ENCODE peak calls at places on chromosomes 6 and 20, in five cellular contexts. One of them, this sample, is unnamed.

GRCh38 chr6:114998492-114998891 is 655.7 kb upstream of the HS3ST5 start:
- DNase-seq in HFF-Myc: no peak
- DNase-seq in fibroblast of the aortic adventitia: no peak
- DNase-seq in endodermal cell: no peak
- DNase-seq in colonic mucosa: no peak
- DNase-seq in this sample: no peak

GRCh38 chr6:25993038-25993684 is 30.6 kb downstream of the TRIM38 start:
- DNase-seq in HFF-Myc: no peak
- DNase-seq in endodermal cell: no peak
- DNase-seq in fibroblast of the aortic adventitia: no peak
- DNase-seq in colonic mucosa: no peak
- DNase-seq in this sample: no peak

GRCh38 chr20:57638895-57639236 is 18.6 kb upstream of the ZBP1 start:
- DNase-seq in fibroblast of the aortic adventitia: no peak
- DNase-seq in colonic mucosa: no peak
- DNase-seq in HFF-Myc: no peak
- DNase-seq in endodermal cell: no peak
- DNase-seq in this sample: no peak

GRCh38 chr6:113529191-113529590 is 328.0 kb upstream of the MARCKS start:
- DNase-seq in HFF-Myc: no peak
- DNase-seq in endodermal cell: no peak
- DNase-seq in colonic mucosa: no peak
- DNase-seq in fibroblast of the aortic adventitia: peak
- DNase-seq in this sample: peak

GRCh38 chr6:162055365-162055764 is 672.2 kb downstream of the PRKN start:
- DNase-seq in colonic mucosa: no peak
- DNase-seq in endodermal cell: peak
- DNase-seq in HFF-Myc: no peak
- DNase-seq in fibroblast of the aortic adventitia: no peak
- DNase-seq in this sample: no peak

GRCh38 chr6:26224940-26225847 is 138.0 kb downstream of the HFE start:
- DNase-seq in colonic mucosa: no peak
- DNase-seq in HFF-Myc: peak
- DNase-seq in fibroblast of the aortic adventitia: peak
- DNase-seq in endodermal cell: peak
- DNase-seq in this sample: peak

GRCh38 chr6:80622641-80623040 is 516.2 kb downstream of the BCKDHB start:
- DNase-seq in fibroblast of the aortic adventitia: no peak
- DNase-seq in HFF-Myc: no peak
- DNase-seq in colonic mucosa: no peak
- DNase-seq in endodermal cell: no peak
- DNase-seq in this sample: no peak

GRCh38 chr6:101608724-101609123 is 215.2 kb downstream of the GRIK2 start:
- DNase-seq in fibroblast of the aortic adventitia: no peak
- DNase-seq in endodermal cell: no peak
- DNase-seq in colonic mucosa: no peak
- DNase-seq in HFF-Myc: no peak
- DNase-seq in this sample: no peak

GRCh38 chr20:52985687-52986086 is 13.5 kb downstream of the TSHZ2 start:
- DNase-seq in HFF-Myc: no peak
- DNase-seq in endodermal cell: no peak
- DNase-seq in fibroblast of the aortic adventitia: no peak
- DNase-seq in colonic mucosa: no peak
- DNase-seq in this sample: no peak

GRCh38 chr6:33797635-33798342 is 6.0 kb downstream of the MLN start:
- DNase-seq in HFF-Myc: no peak
- DNase-seq in endodermal cell: no peak
- DNase-seq in colonic mucosa: no peak
- DNase-seq in fibroblast of the aortic adventitia: no peak
- DNase-seq in this sample: no peak

GRCh38 chr20:36128463-36129176 is 25.9 kb upstream of the EPB41L1 start:
- DNase-seq in fibroblast of the aortic adventitia: peak
- DNase-seq in colonic mucosa: no peak
- DNase-seq in endodermal cell: no peak
- DNase-seq in HFF-Myc: peak
- DNase-seq in this sample: peak

GRCh38 chr6:148470141-148470540 is 127.5 kb downstream of the SASH1 start:
- DNase-seq in colonic mucosa: no peak
- DNase-seq in HFF-Myc: no peak
- DNase-seq in endodermal cell: no peak
- DNase-seq in fibroblast of the aortic adventitia: no peak
- DNase-seq in this sample: no peak

GRCh38 chr6:106158816-106159215 is 72.7 kb downstream of the PRDM1 start:
- DNase-seq in colonic mucosa: no peak
- DNase-seq in endodermal cell: no peak
- DNase-seq in HFF-Myc: no peak
- DNase-seq in fibroblast of the aortic adventitia: peak
- DNase-seq in this sample: peak

GRCh38 chr20:44596876-44597275 is 14.5 kb downstream of the PKIG start:
- DNase-seq in HFF-Myc: no peak
- DNase-seq in colonic mucosa: no peak
- DNase-seq in fibroblast of the aortic adventitia: no peak
- DNase-seq in endodermal cell: no peak
- DNase-seq in this sample: no peak

GRCh38 chr6:89615882-89616281 is 22.7 kb downstream of the LYRM2 start:
- DNase-seq in endodermal cell: no peak
- DNase-seq in fibroblast of the aortic adventitia: no peak
- DNase-seq in colonic mucosa: no peak
- DNase-seq in HFF-Myc: no peak
- DNase-seq in this sample: no peak

GRCh38 chr6:167828325-167828956 is 1.7 kb downstream of the AFDN start:
- DNase-seq in colonic mucosa: no peak
- DNase-seq in HFF-Myc: no peak
- DNase-seq in fibroblast of the aortic adventitia: no peak
- DNase-seq in endodermal cell: no peak
- DNase-seq in this sample: no peak
- H3K4me3 ChIP-seq in colonic mucosa: peak
- H3K4me3 ChIP-seq in HFF-Myc: peak
- H3K4me3 ChIP-seq in fibroblast of the aortic adventitia: peak
- H3K4me3 ChIP-seq in endodermal cell: peak
- H3K4me3 ChIP-seq in this sample: peak

GRCh38 chr6:6927437-6928361 is 180.1 kb upstream of the RREB1 start:
- DNase-seq in HFF-Myc: no peak
- DNase-seq in colonic mucosa: no peak
- DNase-seq in endodermal cell: peak
- DNase-seq in fibroblast of the aortic adventitia: no peak
- DNase-seq in this sample: peak
- TF ChIP-seq CTCF in HFF-Myc: no peak
- TF ChIP-seq CTCF in colonic mucosa: no peak
- TF ChIP-seq CTCF in endodermal cell: peak
- TF ChIP-seq CTCF in fibroblast of the aortic adventitia: no peak
- TF ChIP-seq CTCF in this sample: no peak

DNA sequence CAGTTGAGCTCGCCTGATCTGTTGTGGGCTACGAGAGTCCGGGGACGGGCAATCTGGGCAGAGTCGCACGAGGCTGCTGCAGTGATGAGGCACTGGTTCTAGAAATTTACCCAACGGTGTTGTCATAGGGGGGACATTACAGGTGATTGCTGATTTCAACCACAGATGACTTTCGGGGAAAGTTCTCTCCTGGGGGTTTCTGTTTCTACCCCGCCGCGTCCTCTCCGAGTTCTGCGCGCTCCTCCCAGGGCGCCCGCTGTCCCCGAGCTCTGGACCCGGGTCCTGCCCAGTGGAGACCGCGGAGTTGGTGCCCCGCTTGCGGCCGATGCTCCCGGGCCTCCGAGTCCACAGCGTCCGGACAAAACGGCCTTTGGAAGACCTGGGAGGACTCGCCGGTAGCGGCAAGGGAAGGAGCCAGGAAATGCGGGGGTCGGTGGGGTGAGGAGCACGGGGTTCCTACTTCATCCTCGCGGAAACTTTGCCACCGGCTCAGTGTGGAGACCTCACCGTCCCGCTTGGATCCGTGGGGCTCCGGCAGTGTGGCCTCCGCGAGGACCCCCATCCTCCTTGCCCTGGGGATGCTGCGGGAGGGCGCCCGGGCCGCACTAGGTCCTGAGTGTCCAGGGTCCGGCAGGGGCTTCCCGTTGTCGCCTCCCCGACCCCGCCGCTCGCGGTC is 12.3 kb upstream of the RAET1L start:
- DNase-seq in colonic mucosa: no peak
- DNase-seq in endodermal cell: peak
- DNase-seq in fibroblast of the aortic adventitia: no peak
- DNase-seq in HFF-Myc: no peak
- DNase-seq in this sample: no peak
- H3K4me3 ChIP-seq in colonic mucosa: peak
- H3K4me3 ChIP-seq in endodermal cell: no peak
- H3K4me3 ChIP-seq in fibroblast of the aortic adventitia: peak
- H3K4me3 ChIP-seq in HFF-Myc: no peak
- H3K4me3 ChIP-seq in this sample: no peak

GRCh38 chr20:10532351-10532750 is 97.2 kb downstream of the SLX4IP start:
- DNase-seq in HFF-Myc: no peak
- DNase-seq in colonic mucosa: no peak
- DNase-seq in fibroblast of the aortic adventitia: no peak
- DNase-seq in endodermal cell: no peak
- DNase-seq in this sample: no peak
- TF ChIP-seq CTCF in HFF-Myc: no peak
- TF ChIP-seq CTCF in colonic mucosa: no peak
- TF ChIP-seq CTCF in fibroblast of the aortic adventitia: no peak
- TF ChIP-seq CTCF in endodermal cell: no peak
- TF ChIP-seq CTCF in this sample: no peak

GRCh38 chr6:28695671-28696537 is 170.2 kb downstream of the GPX5 start:
- DNase-seq in colonic mucosa: no peak
- DNase-seq in HFF-Myc: no peak
- DNase-seq in fibroblast of the aortic adventitia: peak
- DNase-seq in endodermal cell: no peak
- DNase-seq in this sample: no peak
- H3K4me3 ChIP-seq in colonic mucosa: no peak
- H3K4me3 ChIP-seq in HFF-Myc: peak
- H3K4me3 ChIP-seq in fibroblast of the aortic adventitia: no peak
- H3K4me3 ChIP-seq in endodermal cell: no peak
- H3K4me3 ChIP-seq in this sample: no peak

GRCh38 chr6:139109558-139109957 is 25.3 kb upstream of the HECA start:
- DNase-seq in HFF-Myc: no peak
- DNase-seq in fibroblast of the aortic adventitia: peak
- DNase-seq in colonic mucosa: no peak
- DNase-seq in endodermal cell: peak
- DNase-seq in this sample: peak
- TF ChIP-seq CTCF in HFF-Myc: peak
- TF ChIP-seq CTCF in fibroblast of the aortic adventitia: peak
- TF ChIP-seq CTCF in colonic mucosa: no peak
- TF ChIP-seq CTCF in endodermal cell: peak
- TF ChIP-seq CTCF in this sample: peak

GRCh38 chr6:122714059-122714458 is 65.5 kb upstream of the FABP7 start:
- DNase-seq in endodermal cell: no peak
- DNase-seq in fibroblast of the aortic adventitia: no peak
- DNase-seq in HFF-Myc: no peak
- DNase-seq in colonic mucosa: no peak
- DNase-seq in this sample: no peak
- H3K4me3 ChIP-seq in endodermal cell: no peak
- H3K4me3 ChIP-seq in fibroblast of the aortic adventitia: no peak
- H3K4me3 ChIP-seq in HFF-Myc: no peak
- H3K4me3 ChIP-seq in colonic mucosa: no peak
- H3K4me3 ChIP-seq in this sample: no peak

DNA sequence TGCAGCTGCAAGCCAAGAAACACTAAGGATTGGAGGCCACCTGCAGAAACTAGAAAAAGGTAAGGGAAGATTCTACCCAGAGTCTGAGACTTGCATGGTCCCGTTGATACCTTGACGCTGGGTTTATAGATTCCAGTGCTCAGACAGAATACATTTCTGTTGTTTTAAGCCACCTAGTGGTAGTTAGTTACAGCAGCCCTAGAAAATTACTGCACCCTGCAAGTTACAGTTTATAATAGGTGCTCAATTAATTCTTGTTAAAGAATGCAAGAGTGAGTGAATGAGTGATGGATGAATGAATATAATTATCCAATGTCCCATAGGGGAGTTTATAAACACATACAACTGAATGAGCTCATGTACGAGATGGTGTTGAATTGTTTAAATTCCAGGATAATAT is 453.1 kb upstream of the SLC35B3 start:
- DNase-seq in colonic mucosa: no peak
- DNase-seq in HFF-Myc: no peak
- DNase-seq in endodermal cell: no peak
- DNase-seq in fibroblast of the aortic adventitia: no peak
- DNase-seq in this sample: peak
- TF ChIP-seq CTCF in colonic mucosa: no peak
- TF ChIP-seq CTCF in HFF-Myc: peak
- TF ChIP-seq CTCF in endodermal cell: peak
- TF ChIP-seq CTCF in fibroblast of the aortic adventitia: no peak
- TF ChIP-seq CTCF in this sample: no peak

This sample was measured in cardiac fibroblast.